ENCODE peak calls at places on chromosomes 13 and 19, in four cellular contexts. E is fibroblast of villous mesenchyme, O is IMR-90, M is coronary artery. A is an unnamed sample.

GRCh38 chr19:32257326-32258073 is 87.9 kb upstream of the ZNF507 start:
- DNase-seq in E (no peak), O (no peak), M (no peak), A (no peak)

GRCh38 chr19:50514346-50515167 is 844 bp upstream of the ASPDH start:
- DNase-seq in E (no peak), O (no peak), M (no peak), A (no peak)

GRCh38 chr13:45207319-45207718 is 6.5 kb upstream of the KCTD4 start:
- DNase-seq in E (no peak), O (no peak), M (no peak), A (no peak)

GRCh38 chr13:30341815-30342570 is 34.6 kb upstream of the KATNAL1 start:
- DNase-seq in E (peak), O (peak), M (peak), A (peak)

GRCh38 chr19:16628984-16629691 is 1.1 kb upstream of the MED26 start:
- DNase-seq in E (peak), O (peak), M (no peak), A (no peak)

GRCh38 chr13:113178896-113179167 is 20.4 kb downstream of the PROZ start:
- DNase-seq in E (no peak), O (no peak), M (no peak), A (no peak)

GRCh38 chr13:98105929-98106336 is 37.0 kb upstream of the FARP1 start:
- DNase-seq in E (peak), O (peak), M (no peak), A (no peak)

GRCh38 chr19:47564081-47564480 is 8.9 kb downstream of the ZNF541 start:
- DNase-seq in E (no peak), O (no peak), M (no peak), A (no peak)

GRCh38 chr13:80083516-80084085 is 257.3 kb downstream of the SPRY2 start:
- DNase-seq in E (peak), O (peak), M (no peak), A (no peak)

GRCh38 chr13:29436291-29436690 is 159.2 kb downstream of the SLC7A1 start:
- DNase-seq in E (peak), O (peak), M (no peak), A (peak)

GRCh38 chr19:4443188-4443587 is 14.4 kb downstream of the UBXN6 start:
- DNase-seq in E (no peak), O (no peak), M (no peak), A (no peak)

GRCh38 chr13:69820180-69820579 is 287.4 kb upstream of the ATXN8OS start:
- DNase-seq in E (no peak), O (no peak), M (no peak), A (no peak)

GRCh38 chr19:38663156-38663651 is 15.8 kb downstream of the ACTN4 start:
- DNase-seq in E (no peak), O (no peak), M (no peak), A (no peak)
- H3K4me3 ChIP-seq in E (no peak), O (no peak), M (peak), A (no peak)

GRCh38 chr19:709965-710714 is 1.4 kb downstream of the PALM start:
- DNase-seq in E (no peak), O (no peak), M (no peak), A (no peak)

GRCh38 chr19:711224-711623 is 2.5 kb downstream of the PALM start:
- DNase-seq in E (no peak), O (no peak), M (no peak), A (no peak)

GRCh38 chr19:709196-709964 is 645 bp downstream of the PALM start:
- DNase-seq in E (no peak), O (no peak), M (no peak), A (no peak)

GRCh38 chr19:710767-711166 is 2.0 kb downstream of the PALM start:
- DNase-seq in E (no peak), O (no peak), M (no peak), A (no peak)

GRCh38 chr19:708154-709141 is at the start of gene PALM:
- DNase-seq in E (no peak), O (no peak), M (no peak), A (no peak)
- TF ChIP-seq CTCF in E (peak), O (no peak), M (no peak), A (no peak)

GRCh38 chr19:13484141-13484540 is 22.1 kb downstream of the CACNA1A start:
- DNase-seq in E (no peak), O (peak), M (no peak), A (no peak)
- H3K4me3 ChIP-seq in E (no peak), O (no peak), M (no peak), A (no peak)

GRCh38 chr13:24052547-24052981 is 108.0 kb upstream of the SPATA13 start:
- DNase-seq in E (peak), O (peak), M (no peak), A (no peak)
- TF ChIP-seq CTCF in E (no peak), O (peak), M (no peak), A (no peak)

GRCh38 chr19:58511353-58512208 is at the start of gene SLC27A5:
- DNase-seq in E (no peak), O (no peak), M (no peak), A (no peak)

GRCh38 chr19:58513213-58513693 is 1.5 kb upstream of the SLC27A5 start:
- DNase-seq in E (no peak), O (no peak), M (no peak), A (no peak)

GRCh38 chr19:58515259-58515658 is 3.5 kb upstream of the SLC27A5 start:
- DNase-seq in E (no peak), O (no peak), M (no peak), A (no peak)

GRCh38 chr19:58514564-58515020 is 2.8 kb upstream of the SLC27A5 start:
- DNase-seq in E (no peak), O (no peak), M (no peak), A (no peak)

DNA sequence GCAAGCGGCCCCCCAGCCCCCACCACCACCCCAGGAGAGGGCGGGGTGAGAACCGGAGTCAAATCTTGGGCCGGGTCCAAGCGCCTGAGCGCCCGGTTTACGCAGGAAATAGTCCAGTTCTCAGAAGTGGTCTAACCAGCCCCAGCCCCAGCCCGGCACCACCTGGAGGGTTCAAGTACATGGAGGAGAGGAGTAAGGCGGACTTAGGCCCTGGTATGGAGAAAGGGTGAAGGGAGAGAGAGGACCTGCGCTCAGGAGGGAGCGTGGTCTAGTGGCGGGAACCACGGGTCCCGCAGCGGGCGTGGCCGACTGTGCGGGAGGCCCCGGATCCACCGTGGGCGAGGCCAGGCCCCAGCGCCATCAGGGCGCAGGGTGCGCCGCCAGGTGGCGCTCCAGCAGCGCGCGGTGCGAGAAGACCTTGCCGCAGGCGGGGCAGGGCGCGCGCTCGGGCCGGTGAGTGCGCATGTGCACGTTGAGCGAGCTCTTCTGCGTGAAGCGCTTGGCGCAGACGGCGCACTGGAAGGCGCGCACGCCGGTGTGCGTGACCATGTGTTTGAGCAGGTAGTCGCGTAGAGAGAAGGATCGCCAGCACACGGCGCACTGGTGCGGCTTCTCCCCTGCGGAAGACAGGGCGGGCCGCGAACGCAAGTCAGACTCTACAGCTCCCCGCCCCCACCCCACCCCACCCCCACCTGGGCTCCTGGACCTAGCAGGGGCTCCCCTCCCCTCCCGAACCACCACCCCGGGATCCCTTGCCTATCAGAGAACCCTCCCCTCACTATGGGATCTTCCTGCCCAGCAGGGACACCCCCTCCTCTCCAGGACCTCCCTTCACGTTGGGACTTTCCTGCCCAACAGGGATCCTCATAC is 2.1 kb upstream of the SLC27A5 start:
- DNase-seq in E (peak), O (peak), M (no peak), A (peak)
- H3K4me3 ChIP-seq in E (peak), O (peak), M (peak), A (peak)

DNA sequence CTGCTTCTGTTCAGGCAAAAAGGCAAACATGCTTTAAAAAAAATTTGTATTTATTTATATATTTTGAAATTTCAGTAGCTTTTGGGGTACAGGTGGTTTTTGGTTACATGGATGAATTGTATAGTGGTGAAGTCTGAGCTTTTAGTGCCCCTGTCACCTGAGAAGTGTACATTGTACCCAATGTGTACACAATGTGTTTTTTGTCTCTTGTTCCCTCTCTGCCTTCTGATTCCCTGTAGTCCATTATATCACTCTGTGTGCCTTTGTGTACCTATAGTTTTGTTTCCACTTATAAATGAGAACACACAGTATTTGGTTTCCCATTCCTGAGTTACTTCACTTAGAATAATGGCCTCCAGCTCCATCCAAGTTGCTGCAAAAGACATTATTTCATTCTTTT is 77.4 kb downstream of the PDS5B start:
- DNase-seq in E (no peak), O (no peak), M (no peak), A (no peak)
- TF ChIP-seq CTCF in E (no peak), O (no peak), M (no peak), A (no peak)

GRCh38 chr13:42990147-42990990 is 1.7 kb downstream of the EPSTI1 start:
- DNase-seq in E (peak), O (peak), M (no peak), A (no peak)
- H3K4me3 ChIP-seq in E (peak), O (no peak), M (peak), A (peak)

GRCh38 chr19:7435602-7436001 is 53.2 kb downstream of the PEX11G start:
- DNase-seq in E (no peak), O (no peak), M (no peak), A (no peak)
- TF ChIP-seq CTCF in E (no peak), O (no peak), M (no peak), A (no peak)